ENCODE peak calls at places on chromosomes 13 and 19, in ten cellular contexts. One of them, this sample, is unnamed.

GRCh38 chr19:33670398-33670797 is 48.6 kb downstream of the CHST8 start:
- DNase-seq in PC-9: no peak
- DNase-seq in psoas muscle: no peak
- DNase-seq in MCF 10A: no peak
- DNase-seq in activated CD4-positive, alpha-beta T cell treated with anti-CD3 and anti-CD28 coated beads, Interleukin-2, amount 50 U/mL, for 4 hours: no peak
- DNase-seq in iPS-NIHi11: no peak
- DNase-seq in CD4-positive, CD25-positive, alpha-beta regulatory T cell: no peak
- DNase-seq in GM12864: no peak
- DNase-seq in NCI-H2029: no peak
- DNase-seq in stimulated activated CD4-positive, alpha-beta T cell treated with anti-CD3 and anti-CD28 coated beads, Interleukin-4, amount 100 ng/mL, for 24 hours: no peak
- DNase-seq in this sample: peak

GRCh38 chr19:17235618-17236413 is 9.8 kb downstream of the OCEL1 start:
- DNase-seq in activated CD4-positive, alpha-beta T cell treated with anti-CD3 and anti-CD28 coated beads, Interleukin-2, amount 50 U/mL, for 4 hours: peak
- DNase-seq in psoas muscle: peak
- DNase-seq in NCI-H2029: peak
- DNase-seq in PC-9: no peak
- DNase-seq in stimulated activated CD4-positive, alpha-beta T cell treated with anti-CD3 and anti-CD28 coated beads, Interleukin-4, amount 100 ng/mL, for 24 hours: peak
- DNase-seq in CD4-positive, CD25-positive, alpha-beta regulatory T cell: peak
- DNase-seq in MCF 10A: peak
- DNase-seq in GM12864: peak
- DNase-seq in iPS-NIHi11: peak
- DNase-seq in this sample: no peak

GRCh38 chr13:98508280-98509074 is 68.4 kb downstream of the STK24 start:
- DNase-seq in stimulated activated CD4-positive, alpha-beta T cell treated with anti-CD3 and anti-CD28 coated beads, Interleukin-4, amount 100 ng/mL, for 24 hours: no peak
- DNase-seq in iPS-NIHi11: no peak
- DNase-seq in activated CD4-positive, alpha-beta T cell treated with anti-CD3 and anti-CD28 coated beads, Interleukin-2, amount 50 U/mL, for 4 hours: no peak
- DNase-seq in GM12864: no peak
- DNase-seq in psoas muscle: no peak
- DNase-seq in CD4-positive, CD25-positive, alpha-beta regulatory T cell: no peak
- DNase-seq in NCI-H2029: no peak
- DNase-seq in MCF 10A: peak
- DNase-seq in PC-9: peak
- DNase-seq in this sample: no peak

GRCh38 chr13:50119593-50119992 is 104.3 kb downstream of the KCNRG start:
- DNase-seq in PC-9: no peak
- DNase-seq in psoas muscle: no peak
- DNase-seq in stimulated activated CD4-positive, alpha-beta T cell treated with anti-CD3 and anti-CD28 coated beads, Interleukin-4, amount 100 ng/mL, for 24 hours: no peak
- DNase-seq in MCF 10A: no peak
- DNase-seq in CD4-positive, CD25-positive, alpha-beta regulatory T cell: no peak
- DNase-seq in GM12864: no peak
- DNase-seq in iPS-NIHi11: no peak
- DNase-seq in activated CD4-positive, alpha-beta T cell treated with anti-CD3 and anti-CD28 coated beads, Interleukin-2, amount 50 U/mL, for 4 hours: no peak
- DNase-seq in NCI-H2029: peak
- DNase-seq in this sample: no peak

GRCh38 chr19:50649433-50650391 is at the start of gene C19orf81:
- DNase-seq in MCF 10A: peak
- DNase-seq in activated CD4-positive, alpha-beta T cell treated with anti-CD3 and anti-CD28 coated beads, Interleukin-2, amount 50 U/mL, for 4 hours: no peak
- DNase-seq in iPS-NIHi11: peak
- DNase-seq in PC-9: no peak
- DNase-seq in GM12864: no peak
- DNase-seq in CD4-positive, CD25-positive, alpha-beta regulatory T cell: no peak
- DNase-seq in psoas muscle: no peak
- DNase-seq in stimulated activated CD4-positive, alpha-beta T cell treated with anti-CD3 and anti-CD28 coated beads, Interleukin-4, amount 100 ng/mL, for 24 hours: no peak
- DNase-seq in NCI-H2029: no peak
- DNase-seq in this sample: no peak

GRCh38 chr19:46924874-46925547 is 64.2 kb downstream of the ARHGAP35 start:
- DNase-seq in iPS-NIHi11: no peak
- DNase-seq in CD4-positive, CD25-positive, alpha-beta regulatory T cell: no peak
- DNase-seq in stimulated activated CD4-positive, alpha-beta T cell treated with anti-CD3 and anti-CD28 coated beads, Interleukin-4, amount 100 ng/mL, for 24 hours: no peak
- DNase-seq in GM12864: peak
- DNase-seq in activated CD4-positive, alpha-beta T cell treated with anti-CD3 and anti-CD28 coated beads, Interleukin-2, amount 50 U/mL, for 4 hours: no peak
- DNase-seq in NCI-H2029: no peak
- DNase-seq in psoas muscle: no peak
- DNase-seq in MCF 10A: peak
- DNase-seq in PC-9: peak
- DNase-seq in this sample: no peak

GRCh38 chr13:23707674-23708073 is 137.5 kb downstream of the TNFRSF19 start:
- DNase-seq in iPS-NIHi11: no peak
- DNase-seq in activated CD4-positive, alpha-beta T cell treated with anti-CD3 and anti-CD28 coated beads, Interleukin-2, amount 50 U/mL, for 4 hours: no peak
- DNase-seq in NCI-H2029: no peak
- DNase-seq in PC-9: no peak
- DNase-seq in GM12864: no peak
- DNase-seq in psoas muscle: no peak
- DNase-seq in stimulated activated CD4-positive, alpha-beta T cell treated with anti-CD3 and anti-CD28 coated beads, Interleukin-4, amount 100 ng/mL, for 24 hours: no peak
- DNase-seq in CD4-positive, CD25-positive, alpha-beta regulatory T cell: no peak
- DNase-seq in MCF 10A: peak
- DNase-seq in this sample: no peak

GRCh38 chr13:99658266-99658991 is 157.2 kb downstream of the TM9SF2 start:
- DNase-seq in CD4-positive, CD25-positive, alpha-beta regulatory T cell: peak
- DNase-seq in GM12864: peak
- DNase-seq in iPS-NIHi11: peak
- DNase-seq in activated CD4-positive, alpha-beta T cell treated with anti-CD3 and anti-CD28 coated beads, Interleukin-2, amount 50 U/mL, for 4 hours: peak
- DNase-seq in PC-9: no peak
- DNase-seq in psoas muscle: peak
- DNase-seq in MCF 10A: no peak
- DNase-seq in NCI-H2029: no peak
- DNase-seq in stimulated activated CD4-positive, alpha-beta T cell treated with anti-CD3 and anti-CD28 coated beads, Interleukin-4, amount 100 ng/mL, for 24 hours: peak
- DNase-seq in this sample: peak

GRCh38 chr13:99425485-99426341 is 75.6 kb upstream of the TM9SF2 start:
- DNase-seq in stimulated activated CD4-positive, alpha-beta T cell treated with anti-CD3 and anti-CD28 coated beads, Interleukin-4, amount 100 ng/mL, for 24 hours: peak
- DNase-seq in MCF 10A: no peak
- DNase-seq in iPS-NIHi11: no peak
- DNase-seq in GM12864: peak
- DNase-seq in NCI-H2029: no peak
- DNase-seq in activated CD4-positive, alpha-beta T cell treated with anti-CD3 and anti-CD28 coated beads, Interleukin-2, amount 50 U/mL, for 4 hours: peak
- DNase-seq in CD4-positive, CD25-positive, alpha-beta regulatory T cell: no peak
- DNase-seq in psoas muscle: no peak
- DNase-seq in PC-9: no peak
- DNase-seq in this sample: no peak

GRCh38 chr13:21458457-21458815 is 667 bp downstream of the ZDHHC20 start:
- DNase-seq in iPS-NIHi11: peak
- DNase-seq in psoas muscle: peak
- DNase-seq in activated CD4-positive, alpha-beta T cell treated with anti-CD3 and anti-CD28 coated beads, Interleukin-2, amount 50 U/mL, for 4 hours: peak
- DNase-seq in MCF 10A: peak
- DNase-seq in CD4-positive, CD25-positive, alpha-beta regulatory T cell: peak
- DNase-seq in PC-9: peak
- DNase-seq in NCI-H2029: peak
- DNase-seq in GM12864: no peak
- DNase-seq in stimulated activated CD4-positive, alpha-beta T cell treated with anti-CD3 and anti-CD28 coated beads, Interleukin-4, amount 100 ng/mL, for 24 hours: peak
- DNase-seq in this sample: no peak

GRCh38 chr19:35505956-35506355 is 7.5 kb downstream of the DMKN start:
- DNase-seq in GM12864: no peak
- DNase-seq in NCI-H2029: no peak
- DNase-seq in iPS-NIHi11: no peak
- DNase-seq in activated CD4-positive, alpha-beta T cell treated with anti-CD3 and anti-CD28 coated beads, Interleukin-2, amount 50 U/mL, for 4 hours: no peak
- DNase-seq in PC-9: no peak
- DNase-seq in psoas muscle: no peak
- DNase-seq in MCF 10A: no peak
- DNase-seq in stimulated activated CD4-positive, alpha-beta T cell treated with anti-CD3 and anti-CD28 coated beads, Interleukin-4, amount 100 ng/mL, for 24 hours: no peak
- DNase-seq in CD4-positive, CD25-positive, alpha-beta regulatory T cell: no peak
- DNase-seq in this sample: no peak

GRCh38 chr13:24142886-24143285 is 17.6 kb upstream of the SPATA13 start:
- DNase-seq in psoas muscle: no peak
- DNase-seq in PC-9: no peak
- DNase-seq in NCI-H2029: no peak
- DNase-seq in CD4-positive, CD25-positive, alpha-beta regulatory T cell: no peak
- DNase-seq in GM12864: no peak
- DNase-seq in activated CD4-positive, alpha-beta T cell treated with anti-CD3 and anti-CD28 coated beads, Interleukin-2, amount 50 U/mL, for 4 hours: no peak
- DNase-seq in iPS-NIHi11: no peak
- DNase-seq in stimulated activated CD4-positive, alpha-beta T cell treated with anti-CD3 and anti-CD28 coated beads, Interleukin-4, amount 100 ng/mL, for 24 hours: no peak
- DNase-seq in MCF 10A: no peak
- DNase-seq in this sample: no peak

GRCh38 chr19:20259615-20260014 is 92.6 kb downstream of the ZNF486 start:
- DNase-seq in PC-9: no peak
- DNase-seq in stimulated activated CD4-positive, alpha-beta T cell treated with anti-CD3 and anti-CD28 coated beads, Interleukin-4, amount 100 ng/mL, for 24 hours: no peak
- DNase-seq in NCI-H2029: no peak
- DNase-seq in iPS-NIHi11: peak
- DNase-seq in CD4-positive, CD25-positive, alpha-beta regulatory T cell: no peak
- DNase-seq in psoas muscle: no peak
- DNase-seq in activated CD4-positive, alpha-beta T cell treated with anti-CD3 and anti-CD28 coated beads, Interleukin-2, amount 50 U/mL, for 4 hours: no peak
- DNase-seq in GM12864: no peak
- DNase-seq in MCF 10A: no peak
- DNase-seq in this sample: no peak

GRCh38 chr13:46639033-46639981 is 86.3 kb downstream of the LRCH1 start:
- DNase-seq in psoas muscle: no peak
- DNase-seq in GM12864: no peak
- DNase-seq in CD4-positive, CD25-positive, alpha-beta regulatory T cell: no peak
- DNase-seq in PC-9: no peak
- DNase-seq in MCF 10A: no peak
- DNase-seq in iPS-NIHi11: no peak
- DNase-seq in activated CD4-positive, alpha-beta T cell treated with anti-CD3 and anti-CD28 coated beads, Interleukin-2, amount 50 U/mL, for 4 hours: no peak
- DNase-seq in NCI-H2029: no peak
- DNase-seq in stimulated activated CD4-positive, alpha-beta T cell treated with anti-CD3 and anti-CD28 coated beads, Interleukin-4, amount 100 ng/mL, for 24 hours: no peak
- DNase-seq in this sample: no peak

GRCh38 chr13:110820311-110820710 is 94.6 kb downstream of the ANKRD10 start:
- DNase-seq in activated CD4-positive, alpha-beta T cell treated with anti-CD3 and anti-CD28 coated beads, Interleukin-2, amount 50 U/mL, for 4 hours: no peak
- DNase-seq in GM12864: no peak
- DNase-seq in NCI-H2029: peak
- DNase-seq in PC-9: no peak
- DNase-seq in iPS-NIHi11: no peak
- DNase-seq in MCF 10A: no peak
- DNase-seq in psoas muscle: no peak
- DNase-seq in stimulated activated CD4-positive, alpha-beta T cell treated with anti-CD3 and anti-CD28 coated beads, Interleukin-4, amount 100 ng/mL, for 24 hours: no peak
- DNase-seq in CD4-positive, CD25-positive, alpha-beta regulatory T cell: no peak
- DNase-seq in this sample: no peak

GRCh38 chr13:83498486-83499190 is 383.6 kb downstream of the SLITRK1 start:
- DNase-seq in psoas muscle: no peak
- DNase-seq in PC-9: no peak
- DNase-seq in MCF 10A: peak
- DNase-seq in activated CD4-positive, alpha-beta T cell treated with anti-CD3 and anti-CD28 coated beads, Interleukin-2, amount 50 U/mL, for 4 hours: no peak
- DNase-seq in stimulated activated CD4-positive, alpha-beta T cell treated with anti-CD3 and anti-CD28 coated beads, Interleukin-4, amount 100 ng/mL, for 24 hours: no peak
- DNase-seq in CD4-positive, CD25-positive, alpha-beta regulatory T cell: no peak
- DNase-seq in GM12864: no peak
- DNase-seq in NCI-H2029: no peak
- DNase-seq in iPS-NIHi11: no peak
- DNase-seq in this sample: no peak

GRCh38 chr19:13189600-13189999 is 39.4 kb downstream of the IER2 start:
- DNase-seq in psoas muscle: no peak
- DNase-seq in iPS-NIHi11: peak
- DNase-seq in NCI-H2029: no peak
- DNase-seq in MCF 10A: no peak
- DNase-seq in PC-9: no peak
- DNase-seq in stimulated activated CD4-positive, alpha-beta T cell treated with anti-CD3 and anti-CD28 coated beads, Interleukin-4, amount 100 ng/mL, for 24 hours: no peak
- DNase-seq in CD4-positive, CD25-positive, alpha-beta regulatory T cell: no peak
- DNase-seq in GM12864: no peak
- DNase-seq in activated CD4-positive, alpha-beta T cell treated with anti-CD3 and anti-CD28 coated beads, Interleukin-2, amount 50 U/mL, for 4 hours: no peak
- DNase-seq in this sample: no peak

GRCh38 chr13:38590230-38590629 is 96.6 kb upstream of the FREM2 start:
- DNase-seq in CD4-positive, CD25-positive, alpha-beta regulatory T cell: no peak
- DNase-seq in psoas muscle: no peak
- DNase-seq in activated CD4-positive, alpha-beta T cell treated with anti-CD3 and anti-CD28 coated beads, Interleukin-2, amount 50 U/mL, for 4 hours: no peak
- DNase-seq in PC-9: no peak
- DNase-seq in MCF 10A: no peak
- DNase-seq in NCI-H2029: no peak
- DNase-seq in stimulated activated CD4-positive, alpha-beta T cell treated with anti-CD3 and anti-CD28 coated beads, Interleukin-4, amount 100 ng/mL, for 24 hours: no peak
- DNase-seq in GM12864: no peak
- DNase-seq in iPS-NIHi11: no peak
- DNase-seq in this sample: no peak